ENCODE peak calls at places on chromosomes 4 and X, in six cellular contexts. One of them, this sample, is unnamed.

GRCh38 chr4:83731609-83732008 is 195.7 kb downstream of the GPAT3 start:
- DNase-seq in neuronal stem cell: no peak
- DNase-seq in activated naive CD4-positive, alpha-beta T cell: no peak
- DNase-seq in fibroblast of the conjunctiva: no peak
- DNase-seq in nephron progenitor cell: no peak
- DNase-seq in T follicular helper cell: no peak
- DNase-seq in this sample: no peak

GRCh38 chr4:106301393-106302084 is 14.5 kb downstream of the TBCK start:
- DNase-seq in T follicular helper cell: no peak
- DNase-seq in fibroblast of the conjunctiva: peak
- DNase-seq in activated naive CD4-positive, alpha-beta T cell: no peak
- DNase-seq in neuronal stem cell: no peak
- DNase-seq in nephron progenitor cell: no peak
- DNase-seq in this sample: no peak

GRCh38 chr4:105624530-105624929 is 72.1 kb downstream of the ARHGEF38 start:
- DNase-seq in activated naive CD4-positive, alpha-beta T cell: no peak
- DNase-seq in neuronal stem cell: no peak
- DNase-seq in fibroblast of the conjunctiva: no peak
- DNase-seq in nephron progenitor cell: no peak
- DNase-seq in T follicular helper cell: no peak
- DNase-seq in this sample: no peak

GRCh38 chr4:185859106-185859505 is 47.1 kb upstream of the SORBS2 start:
- DNase-seq in activated naive CD4-positive, alpha-beta T cell: no peak
- DNase-seq in neuronal stem cell: no peak
- DNase-seq in T follicular helper cell: no peak
- DNase-seq in fibroblast of the conjunctiva: no peak
- DNase-seq in nephron progenitor cell: no peak
- DNase-seq in this sample: no peak

GRCh38 chr4:107862658-107863057 is 37.9 kb downstream of the SGMS2 start:
- DNase-seq in nephron progenitor cell: no peak
- DNase-seq in neuronal stem cell: no peak
- DNase-seq in fibroblast of the conjunctiva: peak
- DNase-seq in T follicular helper cell: no peak
- DNase-seq in activated naive CD4-positive, alpha-beta T cell: no peak
- DNase-seq in this sample: peak

GRCh38 chr4:141425124-141425523 is 204.4 kb downstream of the ZNF330 start:
- DNase-seq in nephron progenitor cell: no peak
- DNase-seq in fibroblast of the conjunctiva: peak
- DNase-seq in T follicular helper cell: no peak
- DNase-seq in neuronal stem cell: no peak
- DNase-seq in activated naive CD4-positive, alpha-beta T cell: no peak
- DNase-seq in this sample: no peak

GRCh38 chrX:135410861-135411627 is 10.7 kb upstream of the SMIM10L2A start:
- DNase-seq in neuronal stem cell: no peak
- DNase-seq in fibroblast of the conjunctiva: no peak
- DNase-seq in activated naive CD4-positive, alpha-beta T cell: no peak
- DNase-seq in T follicular helper cell: no peak
- DNase-seq in nephron progenitor cell: no peak
- DNase-seq in this sample: no peak

GRCh38 chr4:40515398-40516293 is 114.0 kb downstream of the RBM47 start:
- DNase-seq in fibroblast of the conjunctiva: no peak
- DNase-seq in T follicular helper cell: no peak
- DNase-seq in neuronal stem cell: no peak
- DNase-seq in nephron progenitor cell: peak
- DNase-seq in activated naive CD4-positive, alpha-beta T cell: no peak
- DNase-seq in this sample: no peak

GRCh38 chr4:87188063-87188462 is 32.4 kb downstream of the KLHL8 start:
- DNase-seq in nephron progenitor cell: no peak
- DNase-seq in fibroblast of the conjunctiva: peak
- DNase-seq in T follicular helper cell: no peak
- DNase-seq in activated naive CD4-positive, alpha-beta T cell: no peak
- DNase-seq in neuronal stem cell: no peak
- DNase-seq in this sample: no peak

GRCh38 chrX:103343105-103343504 is 13.1 kb downstream of the TCEAL7 start:
- DNase-seq in T follicular helper cell: peak
- DNase-seq in neuronal stem cell: no peak
- DNase-seq in fibroblast of the conjunctiva: peak
- DNase-seq in nephron progenitor cell: peak
- DNase-seq in activated naive CD4-positive, alpha-beta T cell: peak
- DNase-seq in this sample: no peak